ENCODE peak calls at places on chromosome 3, in nine cellular contexts. L is HCT116, Q is heart left ventricle, U is sigmoid colon, P is GM12892, C is uterus, H is A549, I is H1, W is prostate gland. Z is an unnamed sample.

GRCh38 chr3:45509038-45509767 is 85.3 kb upstream of the LIMD1 start:
- DNase-seq in L (peak; percentile 48), Q (no peak), U (no peak), P (no peak), C (no peak), H (peak; percentile 20), I (no peak), W (no peak), Z (no peak)

GRCh38 chr3:48555949-48556795 is 431 bp downstream of the PFKFB4 start:
- DNase-seq in L (no peak), Q (no peak), U (no peak), P (no peak), C (no peak), H (no peak), I (no peak), W (peak; percentile 28), Z (no peak)

GRCh38 chr3:168049366-168049974 is 46.3 kb downstream of the GOLIM4 start:
- DNase-seq in L (no peak), Q (no peak), U (no peak), P (no peak), C (peak; percentile 34), H (no peak), I (no peak), W (peak; percentile 8), Z (no peak)

GRCh38 chr3:143510601-143511000 is 337.7 kb downstream of the SLC9A9 start:
- DNase-seq in L (no peak), Q (no peak), U (no peak), P (no peak), C (no peak), H (no peak), I (no peak), W (no peak), Z (no peak)

GRCh38 chr3:171295502-171296373 is 164.5 kb downstream of the TNIK start:
- DNase-seq in L (no peak), Q (no peak), U (no peak), P (no peak), C (no peak), H (no peak), I (no peak), W (no peak), Z (no peak)

GRCh38 chr3:161349529-161350278 is 21.6 kb downstream of the SPTSSB start:
- DNase-seq in L (peak; percentile 90), Q (no peak), U (no peak), P (no peak), C (no peak), H (peak; percentile 31), I (no peak), W (peak; percentile 52), Z (no peak)

GRCh38 chr3:120572027-120572426 is 24.1 kb upstream of the NDUFB4 start:
- DNase-seq in L (no peak), Q (no peak), U (no peak), P (no peak), C (no peak), H (no peak), I (no peak), W (no peak), Z (no peak)

GRCh38 chr3:58624550-58624949 is 42.0 kb downstream of the FAM3D start:
- DNase-seq in L (no peak), Q (no peak), U (no peak), P (no peak), C (no peak), H (no peak), I (no peak), W (no peak), Z (no peak)

GRCh38 chr3:131403216-131403895 is 21.8 kb downstream of the NUDT16 start:
- DNase-seq in L (no peak), Q (no peak), U (no peak), P (no peak), C (no peak), H (no peak), I (no peak), W (no peak), Z (no peak)

GRCh38 chr3:56966509-56966908 is 94.0 kb upstream of the SPATA12 start:
- DNase-seq in L (no peak), Q (no peak), U (no peak), P (no peak), C (no peak), H (no peak), I (no peak), W (no peak), Z (no peak)

GRCh38 chr3:8852511-8852910 is 83.1 kb upstream of the OXTR start:
- DNase-seq in L (no peak), Q (no peak), U (no peak), P (no peak), C (no peak), H (no peak), I (no peak), W (no peak), Z (no peak)

GRCh38 chr3:146431240-146431639 is 38.1 kb downstream of the PLSCR2 start:
- DNase-seq in L (no peak), Q (no peak), U (no peak), P (no peak), C (no peak), H (no peak), I (no peak), W (no peak), Z (no peak)

GRCh38 chr3:15557511-15557946 is 36.0 kb upstream of the COLQ start:
- DNase-seq in L (peak; percentile 82), Q (peak; percentile 39), U (no peak), P (no peak), C (peak; percentile 54), H (peak; percentile 81), I (peak; percentile 55), W (peak; percentile 24), Z (peak; percentile 66)

GRCh38 chr3:48474619-48475018 is 28.1 kb downstream of the ATRIP start:
- DNase-seq in L (no peak), Q (no peak), U (peak; percentile 28), P (no peak), C (no peak), H (no peak), I (peak; percentile 81), W (no peak), Z (no peak)

DNA sequence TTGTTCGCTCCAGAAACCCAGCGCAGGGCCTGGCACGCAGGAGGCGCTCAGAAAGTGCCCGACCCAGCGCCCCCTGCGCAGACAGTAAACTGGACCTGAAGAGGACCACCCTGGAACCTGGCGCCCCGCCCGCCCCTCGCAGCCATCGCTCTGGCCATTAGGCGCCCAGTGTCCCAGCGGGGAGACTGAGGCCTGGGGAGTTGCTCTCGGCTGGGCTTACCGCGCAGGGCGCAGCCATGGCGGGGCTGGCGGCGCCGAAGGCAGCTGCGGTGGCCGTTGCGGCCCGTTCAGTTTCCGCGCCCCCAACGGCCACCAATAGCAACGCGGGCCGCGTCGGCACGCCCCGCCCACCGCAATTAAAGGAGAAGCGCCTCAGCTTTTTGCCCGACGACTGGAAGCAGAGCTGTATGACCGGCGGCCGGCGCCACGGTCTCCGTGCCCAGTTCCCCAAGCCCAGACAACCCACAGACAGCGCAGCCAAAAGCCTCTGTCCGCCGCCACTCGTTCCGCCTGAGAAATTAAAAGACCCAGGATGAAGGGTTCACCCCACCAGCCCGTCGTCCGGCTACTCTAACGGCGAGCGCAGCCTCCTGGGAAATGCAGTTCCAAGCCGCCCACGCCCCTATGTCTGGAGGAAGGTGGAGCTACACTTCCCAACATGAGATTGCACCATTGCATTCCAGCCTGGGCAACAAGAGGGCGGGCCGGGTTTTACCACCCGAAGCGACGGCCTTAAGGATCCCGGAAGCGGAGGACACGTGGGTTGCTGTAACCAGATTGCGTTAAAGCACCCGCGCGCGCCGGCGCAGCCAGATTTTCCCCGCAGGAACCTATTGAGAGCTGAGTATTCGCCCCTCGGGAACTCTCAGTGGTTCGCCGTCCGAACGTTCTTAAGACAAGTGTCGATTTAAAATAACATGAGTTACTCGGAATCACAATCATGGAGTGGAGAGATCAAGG is at the start of gene POC1A:
- DNase-seq in L (peak; percentile 97), Q (peak; percentile 95), U (peak; percentile 99), P (peak; percentile 83), C (peak; percentile 98), H (peak; percentile 98), I (peak; percentile 96), W (peak; percentile 98), Z (peak; percentile 97)
- TF ChIP-seq POLR2A in L (peak; percentile 59), Q (no peak), U (no peak), P (no peak), C (no peak), H (peak; percentile 52), I (peak; percentile 62), W (peak; percentile 27), Z (peak; percentile 60)

GRCh38 chr3:32852146-32852545 is 34.3 kb downstream of the TRIM71 start:
- DNase-seq in L (no peak), Q (no peak), U (no peak), P (no peak), C (no peak), H (no peak), I (no peak), W (no peak), Z (no peak)

GRCh38 chr3:32847520-32847919 is 29.7 kb downstream of the TRIM71 start:
- DNase-seq in L (no peak), Q (no peak), U (no peak), P (no peak), C (no peak), H (no peak), I (no peak), W (no peak), Z (no peak)

GRCh38 chr3:32850636-32851035 is 32.8 kb downstream of the TRIM71 start:
- DNase-seq in L (no peak), Q (no peak), U (no peak), P (no peak), C (no peak), H (no peak), I (no peak), W (no peak), Z (no peak)

GRCh38 chr3:32848215-32848614 is 30.4 kb downstream of the TRIM71 start:
- DNase-seq in L (no peak), Q (no peak), U (no peak), P (no peak), C (no peak), H (no peak), I (no peak), W (no peak), Z (no peak)

DNA sequence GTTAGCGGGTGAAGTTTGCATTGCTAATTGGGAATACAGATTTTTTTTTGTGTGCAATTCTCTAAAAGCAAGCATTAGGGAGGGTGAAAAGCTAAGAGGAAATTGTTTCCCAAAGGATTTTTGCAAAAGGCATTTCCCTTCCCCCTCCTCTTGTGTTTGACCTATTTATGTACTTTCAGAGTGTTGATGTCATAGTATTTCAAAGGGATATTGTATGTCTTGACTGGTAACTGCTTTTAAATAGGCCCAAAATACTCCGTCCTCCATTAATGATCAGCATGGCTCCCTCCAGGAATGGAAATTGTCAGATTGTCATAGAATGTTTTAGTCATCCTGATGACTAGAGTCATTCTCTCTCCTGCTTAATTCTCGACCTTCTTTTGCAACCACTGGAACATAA is 32.4 kb downstream of the TRIM71 start:
- DNase-seq in L (no peak), Q (no peak), U (no peak), P (no peak), C (no peak), H (no peak), I (no peak), W (no peak), Z (no peak)
- TF ChIP-seq POLR2A in L (no peak), Q (no peak), U (no peak), P (no peak), C (no peak), H (no peak), I (no peak), W (no peak), Z (no peak)

GRCh38 chr3:184154909-184155643 is at the start of gene DVL3:
- DNase-seq in L (no peak), Q (peak; percentile 82), U (peak; percentile 81), P (peak; percentile 88), C (peak; percentile 57), H (peak; percentile 45), I (peak; percentile 76), W (peak; percentile 67), Z (peak; percentile 77)
- TF ChIP-seq POLR2A in L (peak; percentile 49), Q (no peak), U (no peak), P (no peak), C (peak; percentile 58), H (peak; percentile 55), I (peak; percentile 57), W (peak; percentile 35), Z (peak; percentile 11)

GRCh38 chr3:38142959-38143358 is 4.5 kb downstream of the MYD88 start:
- DNase-seq in L (no peak), Q (no peak), U (no peak), P (no peak), C (no peak), H (no peak), I (no peak), W (no peak), Z (no peak)
- TF ChIP-seq POLR2A in L (no peak), Q (no peak), U (no peak), P (peak; percentile 19), C (no peak), H (no peak), I (no peak), W (no peak), Z (no peak)

Z was measured in transverse colon.